ENCODE peak calls at places on chromosomes 6 and 20, in seven cellular contexts. O is prostate gland, R is lower lobe of right lung, X is GM23248, F is pancreas, B is heart right ventricle, Q is heart left ventricle. A is an unnamed sample.

GRCh38 chr6:25154034-25154596 is 125.1 kb upstream of the CARMIL1 start:
- DNase-seq in O (peak; percentile 50), R (no peak), X (no peak), F (no peak), B (no peak), Q (no peak), A (no peak)

GRCh38 chr6:145025488-145025887 is 709.8 kb downstream of the EPM2A start:
- DNase-seq in O (no peak), R (no peak), X (no peak), F (no peak), B (no peak), Q (no peak), A (no peak)

GRCh38 chr6:34131326-34132081 is 14.4 kb downstream of the GRM4 start:
- DNase-seq in O (no peak), R (no peak), X (no peak), F (no peak), B (no peak), Q (no peak), A (no peak)

GRCh38 chr6:37092851-37093727 is 76.9 kb upstream of the PIM1 start:
- DNase-seq in O (no peak), R (no peak), X (peak; percentile 30), F (peak; percentile 48), B (no peak), Q (peak; percentile 69), A (no peak)

GRCh38 chr6:133108377-133108776 is 132.8 kb upstream of the EYA4 start:
- DNase-seq in O (no peak), R (no peak), X (peak; percentile 9), F (no peak), B (no peak), Q (no peak), A (no peak)

GRCh38 chr20:54167909-54168872 is 5.6 kb downstream of the CYP24A1 start:
- DNase-seq in O (no peak), R (no peak), X (peak; percentile 53), F (no peak), B (no peak), Q (no peak), A (no peak)

GRCh38 chr20:16025084-16025483 is 548.2 kb downstream of the KIF16B start:
- DNase-seq in O (no peak), R (no peak), X (no peak), F (no peak), B (no peak), Q (no peak), A (no peak)

GRCh38 chr20:62602550-62602949 is 39.8 kb upstream of the SLCO4A1 start:
- DNase-seq in O (peak; percentile 44), R (peak; percentile 88), X (no peak), F (no peak), B (no peak), Q (peak; percentile 63), A (no peak)

GRCh38 chr6:28764014-28764723 is 159.6 kb downstream of the TRIM27 start:
- DNase-seq in O (no peak), R (no peak), X (no peak), F (no peak), B (no peak), Q (no peak), A (no peak)
- H3K4me3 ChIP-seq in O (no peak overlapping the region), R (no peak overlapping the region), X (no peak overlapping the region), F (no peak overlapping the region), B (no peak overlapping the region), Q (no peak overlapping the region), A (no peak overlapping the region)

GRCh38 chr6:21987501-21987957 is 309.3 kb downstream of the PRL start:
- DNase-seq in O (peak; percentile 34), R (peak; percentile 48), X (peak; percentile 75), F (no peak), B (peak; percentile 43), Q (peak; percentile 68), A (peak; percentile 90)
- H3K27ac ChIP-seq in O (peak overlapping the region; percentile 48), R (peak overlapping the region; percentile 60), X (peak overlapping the region; percentile 32), F (peak overlapping the region; percentile 60), B (peak overlapping the region; percentile 86), Q (peak overlapping the region; percentile 35), A (peak overlapping the region; percentile 60)

GRCh38 chr20:39873286-39873685 is 815.8 kb downstream of the MAFB start:
- DNase-seq in O (no peak), R (no peak), X (no peak), F (no peak), B (no peak), Q (no peak), A (no peak)

GRCh38 chr20:39874049-39874893 is 814.8 kb downstream of the MAFB start:
- DNase-seq in O (peak; percentile 53), R (peak; percentile 59), X (peak; percentile 90), F (peak; percentile 38), B (peak; percentile 46), Q (peak; percentile 73), A (peak; percentile 86)

GRCh38 chr20:39877792-39878191 is 811.2 kb downstream of the MAFB start:
- DNase-seq in O (no peak), R (no peak), X (no peak), F (no peak), B (no peak), Q (no peak), A (no peak)

GRCh38 chr20:39876974-39877615 is 811.9 kb downstream of the MAFB start:
- DNase-seq in O (no peak), R (no peak), X (no peak), F (no peak), B (no peak), Q (no peak), A (no peak)

DNA sequence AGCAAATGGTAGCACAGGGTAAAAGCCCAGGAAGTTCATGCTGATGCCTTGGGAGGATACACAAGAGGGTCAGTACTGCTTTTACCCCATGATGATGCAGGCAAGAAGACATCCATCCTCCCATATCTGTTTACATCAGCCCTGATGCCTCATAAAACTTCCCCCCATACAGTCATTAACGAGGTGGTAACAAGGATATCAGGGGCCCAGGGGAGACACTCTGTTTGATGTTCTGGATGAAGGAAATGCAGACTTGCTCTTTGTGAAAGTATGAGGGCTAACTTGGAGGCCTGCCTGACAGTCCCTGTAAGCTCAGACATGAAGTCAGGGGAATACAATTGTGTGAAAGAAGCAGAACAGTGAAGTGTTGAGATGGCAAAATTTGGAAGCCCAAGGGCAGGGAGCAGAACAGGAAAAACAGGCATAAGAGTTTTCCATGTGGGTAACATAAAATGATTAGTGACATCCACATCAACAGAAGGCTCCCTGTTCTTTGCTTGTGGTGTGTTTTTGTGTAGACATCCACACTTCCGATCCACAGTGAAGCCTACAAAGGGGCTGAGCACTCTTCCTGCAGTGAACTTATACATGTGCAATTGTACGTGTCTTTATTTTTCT is 813.4 kb downstream of the MAFB start:
- DNase-seq in O (no peak), R (no peak), X (no peak), F (no peak), B (no peak), Q (no peak), A (no peak)
- H3K9me3 ChIP-seq in O (no peaks in the 10 kb centered on the region), R (no peaks in the 10 kb centered on the region), X (no peaks in the 10 kb centered on the region), F (no peaks in the 10 kb centered on the region), B (no peaks in the 10 kb centered on the region), Q (no peaks in the 10 kb centered on the region), A (no peaks in the 10 kb centered on the region)

GRCh38 chr20:46683939-46684750 is 5.1 kb downstream of the TP53RK start:
- DNase-seq in O (peak; percentile 85), R (peak; percentile 68), X (peak; percentile 85), F (peak; percentile 83), B (peak; percentile 41), Q (no peak), A (peak; percentile 73)
- H3K4me3 ChIP-seq in O (peak overlapping the region; percentile 25), R (peak overlapping the region; percentile 44), X (peak overlapping the region; percentile 81), F (peak overlapping the region; percentile 5), B (no peak overlapping the region), Q (peak overlapping the region; percentile 49), A (peak overlapping the region; percentile 36)

GRCh38 chr6:41332842-41333736 is 2.3 kb upstream of the NCR2 start:
- DNase-seq in O (peak; percentile 2), R (no peak), X (no peak), F (no peak), B (no peak), Q (no peak), A (peak; percentile 36)
- H3K27ac ChIP-seq in O (no peak overlapping the region), R (no peak overlapping the region), X (no peak overlapping the region), F (no peak overlapping the region), B (no peak overlapping the region), Q (no peak overlapping the region), A (no peak overlapping the region)

DNA sequence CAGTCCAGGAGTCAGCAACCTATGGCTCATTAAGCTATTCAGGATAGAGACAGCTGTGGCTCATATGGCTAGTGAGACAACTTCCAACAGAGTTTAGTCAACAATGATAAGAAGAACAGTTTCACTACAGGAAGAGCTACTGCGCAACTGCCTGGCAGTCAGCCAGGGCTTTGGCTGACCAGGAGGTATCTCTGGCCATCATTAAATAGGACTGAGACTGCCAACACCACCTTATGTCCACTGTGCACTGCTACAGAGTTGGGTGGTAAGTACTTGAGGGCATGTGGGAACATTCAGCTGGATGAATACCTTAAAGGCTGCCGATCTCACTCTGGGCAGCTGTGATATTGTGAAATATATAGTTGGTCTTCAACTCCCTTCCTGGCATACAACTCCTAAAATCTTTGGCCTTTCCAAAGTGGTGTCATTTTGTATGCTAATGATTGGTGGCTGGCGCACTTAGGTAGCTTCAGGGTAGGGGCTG is 52.2 kb upstream of the FAM83C start:
- DNase-seq in O (peak; percentile 31), R (peak; percentile 56), X (peak; percentile 76), F (no peak), B (peak; percentile 56), Q (peak; percentile 71), A (peak; percentile 62)
- H3K9me3 ChIP-seq in O (no peaks in the 10 kb centered on the region), R (no peaks in the 10 kb centered on the region), X (no peaks in the 10 kb centered on the region), F (no peaks in the 10 kb centered on the region), B (no peaks in the 10 kb centered on the region), Q (no peaks in the 10 kb centered on the region), A (no peaks in the 10 kb centered on the region)

DNA sequence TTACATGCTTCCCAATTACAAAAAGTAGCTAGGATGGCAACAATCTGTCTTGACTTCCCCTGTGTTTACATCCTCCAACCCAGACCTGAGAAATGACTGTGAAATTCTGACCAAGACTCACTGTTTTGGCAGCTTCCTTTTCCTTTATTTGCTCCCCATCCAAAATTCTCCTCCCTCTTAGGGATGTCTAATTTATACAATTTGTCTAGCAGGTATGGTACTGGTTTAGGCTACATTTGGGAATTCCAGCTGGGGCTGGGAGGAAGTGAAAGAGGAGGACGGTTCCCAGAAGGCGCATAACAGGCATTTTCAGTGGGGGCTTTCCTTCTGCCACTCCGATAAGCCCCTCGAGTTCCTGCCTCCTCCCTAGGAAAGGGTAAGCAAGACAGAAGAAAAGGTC is 231.5 kb upstream of the BTBD3 start:
- DNase-seq in O (no peak), R (no peak), X (no peak), F (no peak), B (no peak), Q (no peak), A (no peak)
- H3K4me3 ChIP-seq in O (no peak overlapping the region), R (no peak overlapping the region), X (no peak overlapping the region), F (no peak overlapping the region), B (no peak overlapping the region), Q (no peak overlapping the region), A (no peak overlapping the region)

DNA sequence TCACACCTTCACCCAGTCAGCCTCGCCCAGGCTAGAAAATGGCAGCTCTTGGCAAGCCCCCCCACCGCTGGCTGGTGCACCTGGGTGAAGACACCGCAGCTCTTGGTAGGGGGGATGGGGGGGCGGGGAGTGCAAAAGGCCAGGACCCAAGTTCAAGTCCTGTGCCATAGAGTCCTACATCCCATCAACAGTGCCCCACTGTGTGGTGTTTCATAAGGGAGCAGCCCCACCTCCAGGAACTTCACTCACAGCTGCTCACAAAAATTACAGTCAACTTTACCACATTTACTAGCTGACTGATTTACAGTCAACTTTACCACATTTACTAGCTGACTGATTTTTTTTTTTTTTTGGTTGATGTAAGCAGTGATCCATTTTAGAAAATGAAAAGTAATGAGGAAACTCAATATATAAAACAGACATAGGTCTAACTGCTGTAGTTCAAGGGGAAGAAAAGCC is 209.0 kb upstream of the SNX9 start:
- DNase-seq in O (no peak), R (no peak), X (no peak), F (no peak), B (no peak), Q (no peak), A (no peak)
- H3K27ac ChIP-seq in O (peak overlapping the region; percentile 30), R (no peak overlapping the region), X (no peak overlapping the region), F (no peak overlapping the region), B (no peak overlapping the region), Q (no peak overlapping the region), A (no peak overlapping the region)

A was measured in right atrium auricular region.